ENCODE peak calls at places on chromosomes 2 and 18, in five cellular contexts. One of them, this sample, is unnamed.

GRCh38 chr2:37000273-37000780 is 34.0 kb upstream of the STRN start:
- DNase-seq in A172: peak
- DNase-seq in epithelial cell of prostate: peak
- DNase-seq in NCI-H2171 treated with DMSO at 0.1 percent for 48 hours: no peak
- DNase-seq in BJ: no peak
- DNase-seq in this sample: no peak

GRCh38 chr2:74142340-74142739 is 5.4 kb downstream of the BOLA3 start:
- DNase-seq in A172: no peak
- DNase-seq in epithelial cell of prostate: no peak
- DNase-seq in NCI-H2171 treated with DMSO at 0.1 percent for 48 hours: peak
- DNase-seq in BJ: no peak
- DNase-seq in this sample: no peak

GRCh38 chr2:99865818-99866676 is 276.3 kb downstream of the AFF3 start:
- DNase-seq in A172: peak
- DNase-seq in epithelial cell of prostate: no peak
- DNase-seq in NCI-H2171 treated with DMSO at 0.1 percent for 48 hours: no peak
- DNase-seq in BJ: peak
- DNase-seq in this sample: no peak

GRCh38 chr18:10072659-10073309 is 159.0 kb downstream of the VAPA start:
- DNase-seq in A172: no peak
- DNase-seq in epithelial cell of prostate: no peak
- DNase-seq in NCI-H2171 treated with DMSO at 0.1 percent for 48 hours: no peak
- DNase-seq in BJ: peak
- DNase-seq in this sample: no peak

GRCh38 chr2:40096360-40096759 is 317.3 kb upstream of the THUMPD2 start:
- DNase-seq in A172: peak
- DNase-seq in epithelial cell of prostate: no peak
- DNase-seq in NCI-H2171 treated with DMSO at 0.1 percent for 48 hours: no peak
- DNase-seq in BJ: no peak
- DNase-seq in this sample: no peak

GRCh38 chr2:138279871-138280270 is 221.7 kb upstream of the SPOPL start:
- DNase-seq in A172: no peak
- DNase-seq in epithelial cell of prostate: no peak
- DNase-seq in NCI-H2171 treated with DMSO at 0.1 percent for 48 hours: no peak
- DNase-seq in BJ: no peak
- DNase-seq in this sample: no peak

GRCh38 chr2:239087041-239087710 is 239.3 kb downstream of the TWIST2 start:
- DNase-seq in A172: no peak
- DNase-seq in epithelial cell of prostate: no peak
- DNase-seq in NCI-H2171 treated with DMSO at 0.1 percent for 48 hours: no peak
- DNase-seq in BJ: no peak
- DNase-seq in this sample: no peak

GRCh38 chr2:238104521-238105311 is 4.6 kb downstream of the ESPNL start:
- DNase-seq in A172: no peak
- DNase-seq in epithelial cell of prostate: no peak
- DNase-seq in NCI-H2171 treated with DMSO at 0.1 percent for 48 hours: no peak
- DNase-seq in BJ: no peak
- DNase-seq in this sample: no peak

GRCh38 chr2:149331023-149331400 is 625 bp downstream of the LYPD6 start:
- DNase-seq in A172: no peak
- DNase-seq in epithelial cell of prostate: no peak
- DNase-seq in NCI-H2171 treated with DMSO at 0.1 percent for 48 hours: no peak
- DNase-seq in BJ: no peak
- DNase-seq in this sample: peak

This sample was measured in NCI-H524.